ENCODE peak calls at places on chromosome 21, in ten cellular contexts. M is SHP77 treated with DMSO at 0.1 percent for 48 hours; T is endothelial cell; N is GM04503; L is left colon; R is foreskin fibroblast; A is activated CD4-positive, alpha-beta T cell treated with anti-CD3 and anti-CD28 coated beads, Interleukin-2, amount 50 U/mL, for 1 hour; J is stimulated activated CD4-positive, alpha-beta T cell treated with anti-CD3 and anti-CD28 coated beads, Interleukin-12 subunit alpha, Interleukin-12 subunit beta, amount 100 ng/mL, for 4 hours; Y is HTR-8/SVneo; X is transverse colon. B is an unnamed sample.

GRCh38 chr21:28554660-28555475 is 437.8 kb downstream of the LTN1 start:
- DNase-seq in M (no peak), T (no peak), N (no peak), L (no peak), R (no peak), A (no peak), J (no peak), Y (no peak), X (no peak), B (no peak)

GRCh38 chr21:46100426-46100825 is 2.5 kb downstream of the COL6A2 start:
- DNase-seq in M (no peak), T (no peak), N (peak), L (peak), R (peak), A (no peak), J (no peak), Y (no peak), X (peak), B (no peak)

GRCh38 chr21:25639922-25640670 is 1.0 kb downstream of the JAM2 start:
- DNase-seq in M (no peak), T (peak), N (no peak), L (no peak), R (peak), A (no peak), J (no peak), Y (peak), X (no peak), B (peak)

GRCh38 chr21:41777934-41778815 is 11.3 kb upstream of the RIPK4 start:
- DNase-seq in M (no peak), T (peak), N (peak), L (peak), R (peak), A (no peak), J (no peak), Y (peak), X (peak), B (peak)

GRCh38 chr21:40845621-40846020 is 1.3 kb downstream of the DSCAM start:
- DNase-seq in M (no peak), T (no peak), N (no peak), L (no peak), R (peak), A (no peak), J (no peak), Y (no peak), X (no peak), B (no peak)

GRCh38 chr21:24367936-24368335 is 1239.3 kb downstream of the MRPL39 start:
- DNase-seq in M (no peak), T (no peak), N (no peak), L (no peak), R (no peak), A (no peak), J (no peak), Y (peak), X (no peak), B (no peak)

GRCh38 chr21:38351961-38352521 is 95.2 kb downstream of the KCNJ15 start:
- DNase-seq in M (no peak), T (no peak), N (peak), L (no peak), R (peak), A (no peak), J (no peak), Y (peak), X (no peak), B (no peak)

GRCh38 chr21:45367402-45368351 is 37.3 kb upstream of the COL18A1 start:
- DNase-seq in M (no peak), T (no peak), N (no peak), L (no peak), R (peak), A (no peak), J (no peak), Y (no peak), X (no peak), B (no peak)

GRCh38 chr21:31930001-31930400 is 57.2 kb downstream of the HUNK start:
- DNase-seq in M (no peak), T (no peak), N (no peak), L (no peak), R (no peak), A (no peak), J (no peak), Y (no peak), X (no peak), B (no peak)

GRCh38 chr21:46122241-46122671 is 24.3 kb downstream of the COL6A2 start:
- DNase-seq in M (no peak), T (no peak), N (peak), L (peak), R (peak), A (no peak), J (no peak), Y (no peak), X (peak), B (no peak)

GRCh38 chr21:36517366-36518075 is 37.6 kb upstream of the CLDN14 start:
- DNase-seq in M (no peak), T (no peak), N (no peak), L (no peak), R (no peak), A (no peak), J (no peak), Y (no peak), X (no peak), B (no peak)

GRCh38 chr21:41186763-41187536 is 19.0 kb downstream of the BACE2 start:
- DNase-seq in M (no peak), T (no peak), N (no peak), L (no peak), R (no peak), A (no peak), J (no peak), Y (no peak), X (no peak), B (no peak)